ENCODE peak calls at places on chromosomes 6 and 20, in seven cellular contexts. W, S, E, O, F, D and P are unnamed samples.
A peak's percentile ranks its signal among the peaks of the same experiment; 100 is the strongest.

GRCh38 chr20:9070304-9070703 is 1.4 kb downstream of the PLCB4 start:
- DNase-seq in W (no peak), S (no peak), E (no peak), O (no peak), F (no peak), D (no peak), P (no peak)

GRCh38 chr6:143108278-143108677 is 47.6 kb downstream of the AIG1 start:
- DNase-seq in W (no peak), S (no peak), E (no peak), O (no peak), F (no peak), D (no peak), P (no peak)

GRCh38 chr6:62150048-62150663 is 135.9 kb downstream of the KHDRBS2 start:
- DNase-seq in W (peak; percentile 23), S (no peak), E (peak; percentile 46), O (no peak), F (peak; percentile 13), D (no peak), P (no peak)

GRCh38 chr6:36301781-36302180 is 31.9 kb downstream of the PNPLA1 start:
- DNase-seq in W (no peak), S (no peak), E (no peak), O (no peak), F (no peak), D (no peak), P (no peak)

GRCh38 chr20:14958626-14959025 is 621.2 kb upstream of the FLRT3 start:
- DNase-seq in W (no peak), S (no peak), E (no peak), O (no peak), F (no peak), D (no peak), P (no peak)

GRCh38 chr6:32666420-32667300 is at the start of gene HLA-DQB1:
- DNase-seq in W (peak; percentile 2), S (no peak), E (peak; percentile 55), O (peak; percentile 77), F (peak; percentile 64), D (no peak), P (no peak)

GRCh38 chr6:126153661-126154060 is 167.3 kb downstream of the TRMT11 start:
- DNase-seq in W (peak; percentile 82), S (no peak), E (no peak), O (no peak), F (no peak), D (no peak), P (no peak)

GRCh38 chr20:58618694-58619540 is 32.2 kb upstream of the STX16 start:
- DNase-seq in W (peak; percentile 85), S (no peak), E (no peak), O (no peak), F (peak; percentile 22), D (no peak), P (no peak)

GRCh38 chr6:121105461-121105860 is 228.8 kb downstream of the TBC1D32 start:
- DNase-seq in W (no peak), S (no peak), E (no peak), O (no peak), F (no peak), D (no peak), P (no peak)

GRCh38 chr6:6494677-6495076 is 93.8 kb upstream of the LY86 start:
- DNase-seq in W (no peak), S (no peak), E (peak; percentile 58), O (no peak), F (peak; percentile 49), D (no peak), P (peak; percentile 64)

GRCh38 chr20:8232332-8232731 is 100.3 kb downstream of the PLCB1 start:
- DNase-seq in W (no peak), S (no peak), E (no peak), O (no peak), F (no peak), D (no peak), P (no peak)

GRCh38 chr6:121055572-121056163 is 278.6 kb downstream of the TBC1D32 start:
- DNase-seq in W (peak; percentile 65), S (peak; percentile 2), E (peak; percentile 21), O (no peak), F (no peak), D (no peak), P (no peak)

GRCh38 chr6:131755597-131755996 is 44.8 kb upstream of the CTAGE9 start:
- DNase-seq in W (peak; percentile 87), S (no peak), E (no peak), O (no peak), F (no peak), D (no peak), P (no peak)

GRCh38 chr6:41676406-41676805 is 38.1 kb downstream of the MDFI start:
- DNase-seq in W (no peak), S (no peak), E (no peak), O (no peak), F (no peak), D (no peak), P (no peak)

GRCh38 chr6:105318660-105319059 is 84.2 kb downstream of the PREP start:
- DNase-seq in W (peak; percentile 32), S (no peak), E (no peak), O (no peak), F (no peak), D (no peak), P (no peak)

GRCh38 chr6:151009576-151009975 is 144.1 kb downstream of the MTHFD1L start:
- DNase-seq in W (no peak), S (no peak), E (no peak), O (no peak), F (no peak), D (no peak), P (no peak)

GRCh38 chr20:41355192-41355591 is 11.4 kb downstream of the EMILIN3 start:
- DNase-seq in W (no peak), S (no peak), E (no peak), O (no peak), F (no peak), D (no peak), P (no peak)

GRCh38 chr20:36109251-36109947 is 45.1 kb upstream of the EPB41L1 start:
- DNase-seq in W (no peak), S (no peak), E (no peak), O (no peak), F (no peak), D (no peak), P (no peak)

GRCh38 chr6:136701011-136701410 is 91.3 kb downstream of the MAP3K5 start:
- DNase-seq in W (no peak), S (no peak), E (no peak), O (no peak), F (no peak), D (no peak), P (no peak)

GRCh38 chr6:8530775-8531435 is 95.6 kb upstream of the SLC35B3 start:
- DNase-seq in W (peak; percentile 1), S (no peak), E (no peak), O (no peak), F (no peak), D (no peak), P (no peak)

GRCh38 chr6:133587396-133587795 is 301.5 kb upstream of the TCF21 start:
- DNase-seq in W (no peak), S (no peak), E (no peak), O (no peak), F (no peak), D (no peak), P (no peak)

GRCh38 chr6:143079325-143079640 is 18.6 kb downstream of the AIG1 start:
- DNase-seq in W (no peak), S (no peak), E (no peak), O (no peak), F (no peak), D (no peak), P (no peak)

DNA sequence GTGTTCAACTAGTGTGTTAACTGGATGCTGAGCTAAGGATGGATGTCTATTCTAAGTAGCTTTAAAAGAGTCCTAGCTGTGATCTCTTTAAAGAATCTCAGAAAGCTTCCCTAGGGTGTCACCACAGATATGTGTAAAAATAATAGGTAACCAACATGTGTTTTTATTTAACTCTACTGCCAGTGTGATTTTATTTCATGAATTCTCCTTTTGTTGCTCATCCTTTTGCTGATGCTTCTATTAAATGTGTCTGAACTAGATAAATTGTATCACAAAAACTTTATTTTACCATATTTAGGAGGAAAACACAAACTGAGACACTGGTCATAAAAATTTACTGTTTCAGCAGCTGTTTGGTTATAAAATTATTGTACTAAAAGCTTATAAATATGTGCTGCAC is 809.4 kb upstream of the CITED2 start:
- DNase-seq in W (no peak), S (no peak), E (no peak), O (no peak), F (no peak), D (no peak), P (no peak)
- H3K9me3 ChIP-seq in W (no peaks in the 10 kb centered on the region), S (no peaks in the 10 kb centered on the region), E (no peaks in the 10 kb centered on the region), O (no peaks in the 10 kb centered on the region), F (no peaks in the 10 kb centered on the region), D (no peaks in the 10 kb centered on the region), P (no peaks in the 10 kb centered on the region)

GRCh38 chr6:85078071-85078470 is 313.7 kb upstream of the TBX18 start:
- DNase-seq in W (peak; percentile 85), S (no peak), E (no peak), O (no peak), F (no peak), D (no peak), P (no peak)

GRCh38 chr6:85081102-85081501 is 316.7 kb upstream of the TBX18 start:
- DNase-seq in W (no peak), S (no peak), E (no peak), O (no peak), F (no peak), D (no peak), P (no peak)

GRCh38 chr6:85079761-85080160 is 315.4 kb upstream of the TBX18 start:
- DNase-seq in W (no peak), S (no peak), E (no peak), O (no peak), F (no peak), D (no peak), P (no peak)

GRCh38 chr6:85077098-85077497 is 312.7 kb upstream of the TBX18 start:
- DNase-seq in W (no peak), S (no peak), E (no peak), O (no peak), F (no peak), D (no peak), P (no peak)
- H3K27me3 ChIP-seq in W (no peaks in the 10 kb centered on the region), S (no peaks in the 10 kb centered on the region), E (no peaks in the 10 kb centered on the region), O (no peaks in the 10 kb centered on the region), F (no peaks in the 10 kb centered on the region), D (no peaks in the 10 kb centered on the region), P (no peaks in the 10 kb centered on the region)

GRCh38 chr6:106973841-106974336 is 640 bp downstream of the CD24 start:
- DNase-seq in W (no peak), S (no peak), E (no peak), O (no peak), F (peak; percentile 28), D (no peak), P (no peak)
- H3K27ac ChIP-seq in W (no peak overlapping the region), S (no peak overlapping the region), E (no peak overlapping the region), O (no peak overlapping the region), F (peak overlapping the region; percentile 100), D (no peak overlapping the region), P (no peak overlapping the region)

GRCh38 chr6:39997101-39997635 is 62.9 kb upstream of the MOCS1 start:
- DNase-seq in W (no peak), S (no peak), E (no peak), O (no peak), F (no peak), D (no peak), P (no peak)

GRCh38 chr6:39998126-39998525 is 63.9 kb upstream of the MOCS1 start:
- DNase-seq in W (no peak), S (no peak), E (no peak), O (no peak), F (no peak), D (no peak), P (no peak)

GRCh38 chr6:39999006-39999867 is 65.0 kb upstream of the MOCS1 start:
- DNase-seq in W (no peak), S (no peak), E (no peak), O (no peak), F (peak; percentile 27), D (no peak), P (no peak)

GRCh38 chr6:39992861-39993622 is 58.8 kb upstream of the MOCS1 start:
- DNase-seq in W (peak; percentile 5), S (no peak), E (peak; percentile 49), O (no peak), F (peak; percentile 72), D (no peak), P (no peak)

GRCh38 chr6:39995633-39996032 is 61.4 kb upstream of the MOCS1 start:
- DNase-seq in W (no peak), S (no peak), E (no peak), O (no peak), F (no peak), D (no peak), P (no peak)
- H3K9me3 ChIP-seq in W (no peaks in the 10 kb centered on the region), S (peaks cover 10% of the 10 kb centered on the region), E (no peaks in the 10 kb centered on the region), O (peaks cover 39% of the 10 kb centered on the region), F (no peaks in the 10 kb centered on the region), D (no peaks in the 10 kb centered on the region), P (peaks cover 15% of the 10 kb centered on the region)